ENCODE peak calls at places on chromosome 18, in four cellular contexts. G, L, R and U are unnamed samples.

GRCh38 chr18:31954349-31954748 is 11.4 kb upstream of the TRAPPC8 start:
- DNase-seq in G (no peak), L (no peak), R (peak; percentile 36), U (peak; percentile 10)

GRCh38 chr18:37322497-37323035 is 243.0 kb downstream of the CELF4 start:
- DNase-seq in R (peak; percentile 24), L (no peak), G (peak; percentile 88), U (peak; percentile 55)

GRCh38 chr18:44467718-44468117 is 213.0 kb upstream of the SETBP1 start:
- DNase-seq in R (no peak), G (no peak), L (no peak), U (no peak)

GRCh38 chr18:50659091-50660003 is 99.5 kb downstream of the MAPK4 start:
- DNase-seq in L (no peak), R (no peak), G (no peak), U (no peak)

GRCh38 chr18:79248495-79249078 is 147.1 kb upstream of the NFATC1 start:
- DNase-seq in G (no peak), R (no peak), L (no peak), U (no peak)

GRCh38 chr18:58608216-58608615 is 20.7 kb downstream of the ALPK2 start:
- DNase-seq in R (no peak), G (no peak), L (no peak), U (no peak)

GRCh38 chr18:35635171-35635570 is 53.6 kb downstream of the GALNT1 start:
- DNase-seq in L (no peak), R (no peak), G (no peak), U (peak; percentile 28)

GRCh38 chr18:35777042-35777441 is 195.4 kb upstream of the RMP24 start:
- DNase-seq in G (peak; percentile 41), L (no peak), R (no peak), U (peak; percentile 27)

GRCh38 chr18:49751427-49752094 is 61.8 kb downstream of the ACAA2 start:
- DNase-seq in G (no peak), R (no peak), L (peak; percentile 48), U (no peak)

GRCh38 chr18:65936678-65937077 is 185.9 kb downstream of the CDH7 start:
- DNase-seq in G (no peak), L (no peak), R (no peak), U (no peak)

GRCh38 chr18:32324173-32324572 is 134.3 kb downstream of the MEP1B start:
- DNase-seq in R (no peak), G (no peak), L (no peak), U (no peak)

GRCh38 chr18:50183556-50183955 is 11.4 kb downstream of the MYO5B start:
- DNase-seq in G (peak; percentile 60), L (no peak), R (no peak), U (no peak)

GRCh38 chr18:46411862-46412690 is 244.9 kb downstream of the LOXHD1 start:
- DNase-seq in L (no peak), R (peak; percentile 29), G (peak; percentile 34), U (peak; percentile 47)

GRCh38 chr18:77622009-77622692 is 372.5 kb downstream of the GALR1 start:
- DNase-seq in G (no peak), L (no peak), R (no peak), U (no peak)

GRCh38 chr18:21194871-21195771 is 46.9 kb upstream of the GREB1L start:
- DNase-seq in G (peak; percentile 67), R (no peak), L (no peak), U (no peak)

GRCh38 chr18:48164096-48164475 is 233.6 kb upstream of the SMAD2 start:
- DNase-seq in R (no peak), G (no peak), L (no peak), U (no peak)
- H3K4me1 ChIP-seq in R (peaks cover 5% of the 10 kb centered on the region), G (peaks cover 19% of the 10 kb centered on the region), L (peaks cover 22% of the 10 kb centered on the region), U (peaks cover 10% of the 10 kb centered on the region)

DNA sequence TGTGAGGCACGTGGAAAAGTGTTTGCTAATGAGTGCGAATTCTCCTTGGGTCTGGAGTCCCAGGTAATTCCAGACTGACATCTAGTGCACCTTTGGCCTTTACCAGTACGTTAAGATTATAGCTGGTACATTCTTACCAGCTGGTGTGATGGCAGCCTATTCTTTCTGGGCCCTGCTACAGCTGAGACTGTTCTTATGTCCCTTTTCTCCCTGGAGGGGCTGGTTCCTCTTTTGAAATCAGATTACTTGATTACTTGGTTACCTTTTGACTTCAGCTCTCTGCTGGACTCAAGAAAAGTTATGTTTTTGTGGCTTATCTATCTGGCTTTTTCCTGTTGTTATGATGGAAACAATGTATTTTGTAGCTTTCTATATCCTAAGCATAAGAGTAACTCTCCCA is 14.5 kb downstream of the CABYR start:
- DNase-seq in G (no peak), L (no peak), R (no peak), U (no peak)
- H3K36me3 ChIP-seq in G (peaks cover 16% of the 10 kb centered on the region), L (peaks cover 30% of the 10 kb centered on the region), R (no peaks in the 10 kb centered on the region), U (no peaks in the 10 kb centered on the region)

GRCh38 chr18:2895391-2895790 is 48.6 kb downstream of the EMILIN2 start:
- DNase-seq in R (no peak), L (no peak), G (no peak), U (no peak)
- H3K4me1 ChIP-seq in R (no peaks in the 10 kb centered on the region), L (peaks cover 4% of the 10 kb centered on the region), G (peaks cover 15% of the 10 kb centered on the region), U (no peaks in the 10 kb centered on the region)

DNA sequence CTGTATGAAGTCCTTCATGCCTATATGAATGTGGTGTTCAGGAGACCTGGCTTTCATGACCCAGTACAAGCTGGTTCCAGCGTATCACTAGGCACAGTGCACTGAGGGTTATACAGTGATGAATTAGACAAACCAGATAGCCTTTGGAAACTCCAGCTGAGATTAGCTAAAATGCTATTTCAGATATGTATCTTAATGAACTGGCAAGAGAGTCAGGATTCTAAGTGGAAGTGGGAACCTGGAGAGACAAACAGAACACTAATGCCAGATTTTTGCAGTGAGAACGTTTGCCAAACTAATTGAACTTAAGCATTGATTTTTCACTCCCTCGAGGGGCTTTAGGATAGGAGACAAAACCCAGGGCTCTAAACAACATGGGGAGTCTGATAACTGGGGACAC is 66.1 kb upstream of the EMILIN2 start:
- DNase-seq in R (no peak), G (no peak), L (no peak), U (no peak)
- H3K36me3 ChIP-seq in R (no peaks in the 10 kb centered on the region), G (no peaks in the 10 kb centered on the region), L (peaks cover 98% of the 10 kb centered on the region), U (no peaks in the 10 kb centered on the region)

GRCh38 chr18:55338955-55339662 is 248.9 kb downstream of the TCF4 start:
- DNase-seq in G (peak; percentile 34), L (no peak), R (no peak), U (no peak)
- H3K4me1 ChIP-seq in G (peaks cover 43% of the 10 kb centered on the region), L (peaks cover 15% of the 10 kb centered on the region), R (no peaks in the 10 kb centered on the region), U (peaks cover 12% of the 10 kb centered on the region)

DNA sequence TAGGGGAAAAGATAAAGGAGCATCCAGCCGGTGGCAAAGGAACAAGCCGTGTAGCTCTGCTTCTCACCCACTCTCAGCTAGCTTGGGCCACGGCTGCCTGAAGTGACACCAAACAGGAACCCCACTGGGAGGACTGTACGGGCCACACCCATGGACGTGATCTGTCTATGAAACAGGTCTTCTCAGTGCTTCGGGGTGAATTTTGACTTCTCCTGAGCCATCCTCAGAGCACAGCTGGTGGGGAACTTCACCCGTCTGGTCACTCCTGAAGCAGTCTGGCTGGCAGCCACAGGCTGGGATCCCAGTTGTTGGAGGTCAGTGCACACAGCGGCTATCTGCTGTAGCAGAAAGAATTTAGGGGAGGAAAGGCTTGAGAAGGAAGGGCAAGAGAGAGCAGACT is 223.8 kb downstream of the FAM210A start:
- DNase-seq in G (no peak), R (no peak), L (no peak), U (no peak)
- H3K36me3 ChIP-seq in G (no peaks in the 10 kb centered on the region), R (no peaks in the 10 kb centered on the region), L (peaks cover 14% of the 10 kb centered on the region), U (no peaks in the 10 kb centered on the region)

DNA sequence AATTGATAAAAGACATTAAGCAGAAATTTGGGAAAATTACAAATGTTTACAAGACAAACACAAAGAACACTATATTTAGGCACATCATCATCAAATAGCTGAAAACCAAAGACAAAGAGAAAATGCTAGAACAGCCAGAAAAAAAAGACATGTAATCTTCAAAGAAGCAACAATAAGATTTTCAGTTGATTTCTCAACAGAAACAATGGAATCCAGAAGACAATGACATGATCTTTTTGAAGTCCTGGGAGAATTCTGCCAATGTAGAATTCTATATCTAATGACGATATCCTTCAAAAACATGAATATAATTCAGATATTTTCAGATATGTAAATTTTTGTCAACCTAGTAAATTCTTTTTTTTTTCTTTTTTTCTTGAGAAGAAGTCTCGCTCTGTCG is 179.0 kb downstream of the PTPRM start:
- DNase-seq in G (no peak), R (no peak), L (no peak), U (no peak)
- H3K4me1 ChIP-seq in G (peaks cover 44% of the 10 kb centered on the region), R (no peaks in the 10 kb centered on the region), L (no peaks in the 10 kb centered on the region), U (no peaks in the 10 kb centered on the region)

DNA sequence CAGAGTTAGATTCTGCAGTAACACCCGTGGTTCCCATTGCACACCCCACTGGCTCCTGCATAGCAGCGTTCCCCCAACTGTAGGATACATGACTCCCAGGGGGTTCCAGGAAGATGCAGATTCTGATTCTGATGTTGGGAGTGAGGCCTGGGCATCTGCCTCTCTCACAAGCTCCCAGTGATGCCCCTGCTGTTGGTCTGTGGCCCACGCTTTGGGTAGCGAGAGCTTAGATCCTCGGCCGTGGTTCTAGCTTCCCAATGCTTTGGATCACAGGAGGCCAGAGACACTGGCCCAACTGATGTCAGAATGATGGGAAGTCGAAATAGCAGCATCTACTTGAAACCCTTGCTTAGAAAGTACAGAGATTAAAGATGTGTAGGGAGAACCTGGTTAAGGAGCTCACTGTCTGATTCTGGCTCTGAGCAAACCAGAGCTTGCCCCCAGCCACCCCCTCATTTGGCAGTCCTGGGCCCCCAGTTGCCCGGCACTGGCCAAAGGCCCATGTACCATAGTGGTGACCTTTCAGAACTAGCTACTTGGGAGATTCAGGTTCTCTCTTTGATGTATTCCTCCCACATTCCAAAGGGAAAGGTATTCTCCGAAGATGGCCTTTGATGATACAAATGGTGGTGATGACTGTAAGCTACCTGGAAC is 197.5 kb downstream of the FAM210A start:
- DNase-seq in L (no peak), R (no peak), G (no peak), U (no peak)
- H3K36me3 ChIP-seq in L (peaks cover 26% of the 10 kb centered on the region), R (no peaks in the 10 kb centered on the region), G (no peaks in the 10 kb centered on the region), U (no peaks in the 10 kb centered on the region)